ENCODE peak calls at places on chromosomes 5 and 9, in five cellular contexts. B is WTC11, K is GM10248, T is heart left ventricle, D is AG10803. N is an unnamed sample.

GRCh38 chr9:136576269-136576626 is 30.4 kb upstream of the NOTCH1 start:
- DNase-seq in B (no peak), K (no peak), T (no peak), D (peak), N (no peak)

GRCh38 chr9:107999011-107999410 is 509.4 kb upstream of the KLF4 start:
- DNase-seq in B (no peak), K (no peak), T (no peak), D (no peak), N (no peak)

GRCh38 chr9:106482733-106483132 is 380.2 kb upstream of the ZNF462 start:
- DNase-seq in B (no peak), K (no peak), T (no peak), D (peak), N (no peak)

GRCh38 chr9:75071530-75072122 is 16.3 kb downstream of the NMRK1 start:
- DNase-seq in B (no peak), K (no peak), T (no peak), D (no peak), N (no peak)

GRCh38 chr5:25544652-25545249 is 900.0 kb upstream of the CDH10 start:
- DNase-seq in B (peak), K (no peak), T (no peak), D (no peak), N (peak)

GRCh38 chr5:128121679-128122078 is 38.1 kb downstream of the SLC12A2 start:
- DNase-seq in B (no peak), K (no peak), T (no peak), D (peak), N (no peak)

GRCh38 chr9:110936719-110937452 is 101.4 kb downstream of the LPAR1 start:
- DNase-seq in B (no peak), K (no peak), T (no peak), D (peak), N (no peak)

GRCh38 chr5:61246768-61247307 is 84.6 kb upstream of the SMIM15 start:
- DNase-seq in B (no peak), K (no peak), T (no peak), D (no peak), N (no peak)

GRCh38 chr5:76622973-76623596 is at the start of gene F2RL2:
- DNase-seq in B (no peak), K (no peak), T (peak), D (peak), N (no peak)

GRCh38 chr5:102152906-102153787 is 142.9 kb downstream of the SLCO4C1 start:
- DNase-seq in B (peak), K (peak), T (no peak), D (no peak), N (peak)

GRCh38 chr9:2356391-2356790 is 265.2 kb upstream of the VLDLR start:
- DNase-seq in B (no peak), K (no peak), T (no peak), D (peak), N (no peak)

GRCh38 chr9:14962193-14962899 is 52.1 kb upstream of the FREM1 start:
- DNase-seq in B (no peak), K (no peak), T (peak), D (no peak), N (no peak)

GRCh38 chr9:122158202-122158601 is 1.4 kb downstream of the NDUFA8 start:
- DNase-seq in B (peak), K (peak), T (no peak), D (peak), N (peak)

GRCh38 chr5:75275736-75276135 is 39.1 kb upstream of the ANKRD31 start:
- DNase-seq in B (no peak), K (no peak), T (no peak), D (no peak), N (peak)

GRCh38 chr5:179568731-179569130 is 18.4 kb downstream of the RUFY1 start:
- DNase-seq in B (no peak), K (no peak), T (no peak), D (no peak), N (no peak)

GRCh38 chr5:16600397-16600796 is 16.4 kb downstream of the RETREG1 start:
- DNase-seq in B (no peak), K (no peak), T (peak), D (no peak), N (no peak)

GRCh38 chr5:1321576-1321975 is 23.3 kb downstream of the CLPTM1L start:
- DNase-seq in B (no peak), K (no peak), T (no peak), D (no peak), N (no peak)

GRCh38 chr5:45057564-45057963 is 248.8 kb downstream of the MRPS30 start:
- DNase-seq in B (no peak), K (no peak), T (no peak), D (no peak), N (no peak)

GRCh38 chr5:123845356-123846100 is 333.6 kb downstream of the CSNK1G3 start:
- DNase-seq in B (no peak), K (no peak), T (no peak), D (no peak), N (no peak)

GRCh38 chr5:1508679-1509290 is 15.0 kb downstream of the LPCAT1 start:
- DNase-seq in B (no peak), K (no peak), T (no peak), D (no peak), N (no peak)

GRCh38 chr5:139658928-139659667 is 10.9 kb downstream of the CXXC5 start:
- DNase-seq in B (no peak), K (no peak), T (peak), D (peak), N (no peak)

GRCh38 chr5:161676109-161676508 is 9.4 kb upstream of the GABRA6 start:
- DNase-seq in B (no peak), K (peak), T (no peak), D (no peak), N (peak)

GRCh38 chr5:86786955-86787354 is 169.2 kb downstream of the COX7C start:
- DNase-seq in B (no peak), K (no peak), T (peak), D (no peak), N (no peak)

GRCh38 chr5:53890490-53890889 is 330.1 kb downstream of the NDUFS4 start:
- DNase-seq in B (no peak), K (no peak), T (no peak), D (no peak), N (no peak)

GRCh38 chr9:20740929-20741582 is 57.0 kb downstream of the FOCAD start:
- DNase-seq in B (no peak), K (no peak), T (no peak), D (no peak), N (no peak)

GRCh38 chr5:88938488-88938887 is 55.5 kb upstream of the MEF2C start:
- DNase-seq in B (no peak), K (no peak), T (no peak), D (no peak), N (no peak)

GRCh38 chr5:64229163-64229774 is 63.6 kb downstream of the RNF180 start:
- DNase-seq in B (no peak), K (peak), T (no peak), D (peak), N (peak)

GRCh38 chr9:16426716-16427115 is 443.8 kb downstream of the BNC2 start:
- DNase-seq in B (no peak), K (no peak), T (no peak), D (no peak), N (no peak)

GRCh38 chr5:172903790-172904189 is 55.4 kb upstream of the RPL26L1 start:
- DNase-seq in B (no peak), K (no peak), T (no peak), D (peak), N (no peak)

GRCh38 chr5:172901788-172902496 is 57.3 kb upstream of the RPL26L1 start:
- DNase-seq in B (no peak), K (no peak), T (no peak), D (peak), N (no peak)

GRCh38 chr5:172904312-172904642 is 54.9 kb upstream of the RPL26L1 start:
- DNase-seq in B (no peak), K (no peak), T (no peak), D (no peak), N (no peak)

GRCh38 chr5:172901012-172901780 is 58.0 kb upstream of the RPL26L1 start:
- DNase-seq in B (no peak), K (no peak), T (peak), D (peak), N (no peak)

DNA sequence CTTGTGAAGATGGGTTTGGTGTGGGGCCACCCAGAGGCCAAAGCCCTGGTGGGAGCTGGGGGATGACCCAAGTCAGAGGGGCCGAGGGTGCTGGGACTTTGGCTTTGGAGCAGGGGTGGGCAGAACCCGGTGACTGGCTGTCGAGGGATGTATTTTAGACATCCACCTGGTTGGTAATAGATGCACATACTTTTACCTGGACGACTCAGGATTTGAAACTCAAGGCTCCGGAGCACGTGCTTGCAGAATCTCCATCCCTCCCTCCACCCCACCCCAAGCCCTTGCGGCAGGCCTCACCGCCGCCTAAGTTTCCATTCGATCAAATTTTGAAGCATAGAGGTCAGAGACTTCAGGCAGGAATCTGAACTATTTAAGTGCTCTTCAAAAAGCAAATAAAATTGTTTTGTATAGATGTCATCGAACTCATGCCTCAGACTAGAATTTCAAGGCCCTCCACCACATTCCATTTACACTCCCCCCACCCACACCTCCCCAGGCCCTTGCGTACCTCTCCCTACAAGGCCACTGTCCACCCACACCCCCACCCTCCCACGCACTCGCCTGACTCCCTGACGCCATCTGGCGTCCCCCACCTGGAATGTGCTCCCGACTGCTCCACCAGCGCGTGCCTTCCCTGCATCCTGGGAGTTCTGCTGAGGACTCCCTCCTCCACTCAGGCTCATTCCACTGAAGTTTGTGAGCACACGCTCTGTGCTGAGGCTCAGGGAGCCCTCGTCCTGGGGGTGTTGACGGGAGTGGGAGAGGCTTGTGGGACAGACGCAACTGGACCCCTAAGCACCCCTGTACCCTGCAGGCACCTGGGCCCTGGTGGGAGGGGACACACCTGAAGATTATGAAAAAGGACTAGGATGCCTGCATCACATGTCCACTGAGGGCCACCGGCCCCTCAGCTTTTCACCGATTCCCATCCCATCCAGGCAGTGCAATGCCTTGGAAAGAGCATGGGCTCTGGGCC is 56.4 kb upstream of the RPL26L1 start:
- DNase-seq in B (peak), K (no peak), T (peak), D (peak), N (no peak)
- TF ChIP-seq CTCF in B (no peak), K (no peak), T (peak), D (peak), N (no peak)

DNA sequence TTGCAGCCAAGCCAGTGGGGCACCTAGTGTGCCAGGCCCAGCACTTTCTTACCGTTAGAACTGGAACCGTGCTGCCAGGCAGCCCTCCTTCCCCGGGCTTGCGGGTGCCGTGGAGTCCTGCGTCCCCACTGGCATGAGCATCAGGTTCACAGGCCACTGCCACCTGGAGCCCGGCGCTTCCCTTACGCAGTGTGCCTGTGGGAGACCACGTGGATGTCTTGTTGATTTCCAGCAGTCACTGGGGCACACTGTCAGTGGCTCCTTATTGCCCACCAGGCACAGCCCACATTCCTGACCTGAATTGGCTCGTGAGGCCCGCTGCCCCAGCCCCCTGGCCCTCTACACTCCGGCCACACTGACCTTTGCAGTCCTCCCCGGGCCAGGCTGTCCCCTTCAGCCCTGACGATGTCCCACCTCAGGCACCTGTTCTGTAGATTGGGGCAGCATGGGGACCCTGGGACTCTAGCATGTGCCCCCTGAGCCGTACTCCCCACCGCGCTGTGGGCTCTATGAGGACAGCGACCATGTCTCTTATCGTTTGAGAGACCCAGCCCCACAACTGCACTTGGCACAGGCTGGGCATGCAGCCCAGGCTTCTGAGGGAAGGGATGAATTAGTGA is 10.4 kb upstream of the CEL start:
- DNase-seq in B (no peak), K (no peak), T (no peak), D (no peak), N (no peak)
- TF ChIP-seq CTCF in B (no peak), K (no peak), T (no peak), D (no peak), N (no peak)

GRCh38 chr9:7848498-7848897 is 48.9 kb upstream of the DMAC1 start:
- DNase-seq in B (no peak), K (no peak), T (no peak), D (no peak), N (no peak)

GRCh38 chr9:7841831-7842230 is 42.3 kb upstream of the DMAC1 start:
- DNase-seq in B (no peak), K (no peak), T (no peak), D (no peak), N (no peak)

DNA sequence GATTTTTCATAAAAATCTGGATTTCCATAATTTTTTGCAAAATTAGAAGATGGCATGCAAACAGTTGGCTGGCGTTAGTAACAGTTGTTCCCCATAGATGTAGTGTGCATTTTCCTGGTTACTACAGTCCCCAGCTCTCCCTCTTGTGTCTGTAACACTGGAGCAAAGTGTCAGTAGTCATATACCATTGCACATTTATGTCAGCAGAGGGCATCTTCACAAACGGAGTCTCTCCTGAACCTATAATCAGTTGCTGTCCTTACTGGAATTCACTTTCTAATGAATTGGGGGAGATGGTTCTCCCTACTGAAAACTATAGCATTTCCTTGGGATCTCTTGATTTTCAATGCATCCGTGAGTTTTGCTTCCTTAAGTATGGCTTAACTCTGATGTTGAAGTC is 44.7 kb upstream of the DMAC1 start:
- DNase-seq in B (no peak), K (no peak), T (no peak), D (no peak), N (peak)
- TF ChIP-seq CTCF in B (no peak), K (peak), T (peak), D (peak), N (no peak)

DNA sequence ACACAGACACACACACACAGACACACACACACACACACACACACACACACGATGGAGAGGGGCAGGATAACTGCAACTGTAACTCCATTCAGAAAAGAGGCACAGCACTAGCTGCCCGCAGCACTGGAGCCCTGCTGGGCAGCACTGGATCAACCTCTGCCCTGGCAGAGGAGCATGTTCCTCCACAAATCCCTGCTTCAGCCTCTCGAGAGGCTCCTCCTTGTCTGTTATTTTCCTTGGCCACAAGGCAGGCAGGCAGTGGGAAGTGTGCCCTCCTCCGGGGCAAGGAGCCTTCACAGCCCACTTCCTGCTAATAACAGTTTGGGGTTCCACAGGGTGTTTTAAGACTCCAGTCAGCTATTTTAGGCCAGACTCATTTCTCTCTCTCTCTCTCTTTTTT is 11.8 kb downstream of the FXN start:
- DNase-seq in B (no peak), K (no peak), T (no peak), D (no peak), N (no peak)
- TF ChIP-seq CTCF in B (no peak), K (no peak), T (no peak), D (no peak), N (no peak)

DNA sequence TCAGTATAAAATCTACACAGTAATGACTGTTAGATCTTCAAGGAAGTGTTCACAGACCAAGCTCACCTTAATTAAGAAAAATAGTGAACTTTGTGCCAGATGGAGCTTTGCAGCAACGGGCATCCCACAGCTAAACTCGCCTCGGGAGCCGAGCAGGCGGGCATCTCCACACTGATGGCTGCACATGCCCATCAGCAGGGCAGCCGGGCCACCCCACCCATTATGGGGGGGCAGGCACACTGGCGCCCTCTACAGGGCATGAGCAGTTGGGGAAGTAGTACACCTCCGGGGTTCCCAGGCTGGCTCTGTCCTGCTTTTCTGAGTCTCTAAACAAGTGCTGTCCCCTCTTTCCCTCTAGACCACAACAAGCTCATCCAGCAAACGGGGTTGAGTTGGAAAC is 21.6 kb downstream of the ANKS6 start:
- DNase-seq in B (peak), K (peak), T (no peak), D (peak), N (no peak)
- TF ChIP-seq CTCF in B (peak), K (peak), T (peak), D (peak), N (no peak)

N was measured in GM20000.